ENCODE peak calls at places on chromosome 13, in eight cellular contexts. G is PC-3, L is left ventricle myocardium inferior, X is foreskin fibroblast, I is Panc1, T is cardiac muscle cell, M is brain microvascular endothelial cell, U is body of pancreas. A is an unnamed sample.

GRCh38 chr13:56736966-56737365 is 403.8 kb upstream of the PRR20A start:
- DNase-seq in X (no peak), U (no peak), G (no peak), T (no peak), M (no peak), I (no peak), L (no peak), A (no peak)

GRCh38 chr13:101289764-101290163 is 126.5 kb downstream of the NALCN start:
- DNase-seq in M (peak), U (peak), T (peak), I (no peak), L (no peak), G (no peak), X (peak), A (no peak)

GRCh38 chr13:48739346-48740037 is 85.8 kb downstream of the CYSLTR2 start:
- DNase-seq in U (no peak), G (no peak), M (no peak), I (no peak), T (no peak), X (no peak), L (no peak), A (no peak)

GRCh38 chr13:79796116-79796515 is 315.2 kb downstream of the NDFIP2 start:
- DNase-seq in T (no peak), M (no peak), X (no peak), U (no peak), G (no peak), I (no peak), L (no peak), A (no peak)

GRCh38 chr13:48176781-48177180 is 56.2 kb upstream of the ITM2B start:
- DNase-seq in U (no peak), G (no peak), L (no peak), X (no peak), I (no peak), M (no peak), T (no peak), A (no peak)

GRCh38 chr13:27493981-27494380 is 43.6 kb upstream of the MTIF3 start:
- DNase-seq in T (no peak), G (no peak), M (no peak), U (no peak), X (no peak), L (no peak), I (no peak), A (no peak)

GRCh38 chr13:77118134-77118533 is 91.2 kb upstream of the FBXL3 start:
- DNase-seq in I (no peak), G (no peak), T (no peak), U (no peak), L (no peak), M (no peak), X (no peak), A (no peak)

GRCh38 chr13:49620170-49620621 is 8.1 kb upstream of the ARL11 start:
- DNase-seq in U (no peak), M (no peak), G (no peak), T (no peak), I (no peak), X (peak), L (no peak), A (no peak)

GRCh38 chr13:80037505-80037888 is 303.4 kb downstream of the SPRY2 start:
- DNase-seq in X (peak), G (peak), L (no peak), T (no peak), U (no peak), I (no peak), M (peak), A (no peak)

GRCh38 chr13:111539791-111540446 is 219.5 kb downstream of the TEX29 start:
- DNase-seq in G (no peak), U (no peak), M (no peak), T (no peak), L (no peak), I (no peak), X (no peak), A (no peak)

GRCh38 chr13:105937451-105937850 is 598.0 kb downstream of the EFNB2 start:
- DNase-seq in T (no peak), I (no peak), L (no peak), U (no peak), X (peak), M (no peak), G (peak), A (no peak)

GRCh38 chr13:48123827-48124226 is 28.9 kb upstream of the MED4 start:
- DNase-seq in G (no peak), L (no peak), I (no peak), T (no peak), X (no peak), U (no peak), M (no peak), A (no peak)

GRCh38 chr13:97028441-97029299 is 34.4 kb upstream of the OXGR1 start:
- DNase-seq in M (peak), T (peak), L (peak), G (peak), X (peak), U (peak), I (peak), A (peak)

GRCh38 chr13:41411536-41411935 is 45.8 kb upstream of the RGCC start:
- DNase-seq in L (no peak), M (peak), I (no peak), X (peak), T (no peak), G (peak), U (no peak), A (peak)

GRCh38 chr13:111114362-111115050 is 604 bp upstream of the ARHGEF7 start:
- DNase-seq in U (peak), T (peak), I (no peak), M (peak), L (peak), X (peak), G (no peak), A (no peak)

GRCh38 chr13:43473437-43473836 is 313.3 kb downstream of the ENOX1 start:
- DNase-seq in X (peak), L (no peak), I (no peak), G (no peak), U (no peak), T (peak), M (no peak), A (no peak)

GRCh38 chr13:96958286-96958891 is 35.9 kb downstream of the OXGR1 start:
- DNase-seq in T (peak), X (peak), M (peak), U (peak), L (no peak), G (peak), I (no peak), A (no peak)

GRCh38 chr13:33009019-33009418 is 7.2 kb upstream of the KL start:
- DNase-seq in X (no peak), G (no peak), M (no peak), I (no peak), U (no peak), T (no peak), L (no peak), A (no peak)

GRCh38 chr13:93861818-93862217 is 617.7 kb downstream of the DCT start:
- DNase-seq in X (peak), M (peak), G (no peak), L (no peak), U (no peak), I (no peak), T (peak), A (no peak)

GRCh38 chr13:44908712-44909111 is 80.6 kb downstream of the NUFIP1 start:
- DNase-seq in I (no peak), T (no peak), M (no peak), U (no peak), L (no peak), X (no peak), G (no peak), A (no peak)

GRCh38 chr13:85616275-85616674 is 182.9 kb downstream of the SLITRK6 start:
- DNase-seq in L (no peak), M (no peak), X (no peak), I (no peak), T (no peak), U (no peak), G (peak), A (no peak)

GRCh38 chr13:64855506-64855905 is 2374.6 kb downstream of the PCDH9 start:
- DNase-seq in X (peak), T (peak), U (no peak), I (no peak), G (no peak), L (no peak), M (peak), A (no peak)

GRCh38 chr13:87403748-87404432 is 267.3 kb upstream of the SLITRK5 start:
- DNase-seq in T (no peak), U (no peak), L (no peak), X (no peak), M (no peak), I (no peak), G (no peak), A (no peak)

GRCh38 chr13:97005631-97006262 is 11.5 kb upstream of the OXGR1 start:
- DNase-seq in U (no peak), L (no peak), G (peak), T (no peak), X (peak), M (peak), I (no peak), A (no peak)

GRCh38 chr13:39600766-39601165 is 2.2 kb downstream of the LHFPL6 start:
- DNase-seq in L (peak), G (no peak), U (no peak), X (peak), I (no peak), M (peak), T (no peak), A (no peak)

GRCh38 chr13:98820744-98821371 is 68.4 kb upstream of the SLC15A1 start:
- DNase-seq in L (no peak), G (no peak), M (no peak), T (no peak), X (no peak), U (no peak), I (no peak), A (no peak)

GRCh38 chr13:46071590-46072249 is 19.2 kb upstream of the ZC3H13 start:
- DNase-seq in U (no peak), X (no peak), G (no peak), M (no peak), T (no peak), I (no peak), L (no peak), A (no peak)

GRCh38 chr13:85261757-85262346 is 537.4 kb downstream of the SLITRK6 start:
- DNase-seq in L (no peak), M (no peak), I (no peak), T (peak), U (no peak), G (peak), X (peak), A (no peak)

GRCh38 chr13:109941951-109942350 is 155.6 kb upstream of the IRS2 start:
- DNase-seq in U (no peak), M (no peak), L (no peak), T (no peak), G (no peak), I (no peak), X (peak), A (no peak)

GRCh38 chr13:72246396-72246795 is 379.4 kb upstream of the DACH1 start:
- DNase-seq in T (no peak), U (no peak), I (no peak), L (no peak), X (peak), M (no peak), G (peak), A (no peak)

GRCh38 chr13:111262715-111263114 is 57.7 kb upstream of the TEX29 start:
- DNase-seq in M (no peak), U (no peak), I (no peak), L (no peak), X (no peak), T (no peak), G (no peak), A (peak)

GRCh38 chr13:103965506-103966243 is 899.5 kb upstream of the SLC10A2 start:
- DNase-seq in G (no peak), X (no peak), U (no peak), L (no peak), T (no peak), M (no peak), I (no peak), A (no peak)

GRCh38 chr13:76667551-76667950 is 218.7 kb downstream of the KCTD12 start:
- DNase-seq in X (peak), G (peak), M (peak), L (no peak), U (no peak), I (no peak), T (no peak), A (no peak)

DNA sequence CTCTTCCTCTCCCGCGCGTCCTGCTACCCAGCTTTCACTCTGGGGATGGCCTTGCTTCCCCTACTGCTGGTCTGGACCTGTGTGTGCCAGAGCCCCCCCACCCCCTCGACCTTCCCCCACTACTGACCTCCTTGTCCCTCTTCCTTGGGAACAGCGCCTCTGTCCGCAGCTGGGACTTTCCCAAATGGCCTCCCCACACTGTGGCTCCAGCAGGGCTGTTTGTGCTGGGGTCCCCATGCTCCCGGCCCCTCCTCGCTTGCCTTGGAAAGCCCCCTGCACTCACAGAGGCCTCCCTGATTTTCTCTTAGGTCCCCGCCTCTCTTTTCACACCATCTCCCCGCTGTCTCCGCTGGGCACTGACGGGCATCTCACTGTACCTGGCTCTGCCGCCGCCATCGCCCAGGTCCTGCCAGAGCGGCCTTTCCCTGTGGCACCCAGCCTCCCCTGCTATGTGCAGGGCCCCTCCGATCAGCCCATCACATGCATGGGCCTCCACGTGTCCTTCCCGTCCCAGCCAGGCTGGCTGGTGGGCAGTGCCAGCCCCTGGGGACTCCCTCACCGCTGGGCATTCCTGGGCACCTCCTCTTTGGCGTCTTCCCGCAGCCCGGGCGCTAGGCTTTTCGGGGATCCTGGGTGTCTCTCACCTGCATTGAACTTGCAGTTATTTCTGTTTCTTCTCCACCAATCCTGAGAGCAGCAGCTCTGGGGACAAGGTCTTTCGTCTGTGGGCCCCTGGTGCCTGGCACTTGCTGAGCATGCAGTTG is 118.7 kb downstream of the ATP11A start:
- DNase-seq in I (no peak), L (no peak), G (no peak), M (no peak), T (no peak), U (no peak), X (no peak), A (no peak)
- TF ChIP-seq CTCF in I (no peak), L (no peak), G (no peak), M (no peak), T (no peak), U (no peak), X (no peak), A (no peak)

GRCh38 chr13:54445865-54446264 is 1417.3 kb downstream of the OLFM4 start:
- DNase-seq in U (no peak), I (no peak), M (no peak), L (no peak), X (no peak), G (no peak), T (no peak), A (no peak)

GRCh38 chr13:54445453-54445852 is 1416.8 kb downstream of the OLFM4 start:
- DNase-seq in T (no peak), U (no peak), G (no peak), I (no peak), L (no peak), X (no peak), M (no peak), A (no peak)

DNA sequence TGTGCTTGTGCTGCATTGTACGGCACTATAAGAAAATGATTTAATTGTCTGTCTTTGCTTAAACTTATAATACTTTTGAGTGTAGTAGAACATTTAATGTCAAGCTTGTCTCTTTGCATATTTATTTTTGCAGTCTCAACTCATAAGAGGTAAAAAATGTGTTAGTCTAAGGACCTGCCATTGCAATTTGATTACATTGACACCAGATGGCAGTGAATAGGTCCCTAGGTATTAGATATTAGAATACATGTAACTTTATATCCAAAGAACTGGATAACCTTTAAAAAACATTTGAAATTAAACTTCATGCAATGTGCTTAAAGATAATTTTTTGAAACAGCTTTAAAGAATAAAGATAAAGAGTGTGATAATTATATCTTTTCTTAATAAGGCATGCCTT is 1421.3 kb downstream of the OLFM4 start:
- DNase-seq in L (no peak), T (no peak), U (no peak), M (no peak), I (no peak), G (peak), X (no peak), A (no peak)
- TF ChIP-seq CTCF in L (no peak), T (no peak), U (no peak), M (no peak), I (no peak), G (peak), X (no peak), A (no peak)

DNA sequence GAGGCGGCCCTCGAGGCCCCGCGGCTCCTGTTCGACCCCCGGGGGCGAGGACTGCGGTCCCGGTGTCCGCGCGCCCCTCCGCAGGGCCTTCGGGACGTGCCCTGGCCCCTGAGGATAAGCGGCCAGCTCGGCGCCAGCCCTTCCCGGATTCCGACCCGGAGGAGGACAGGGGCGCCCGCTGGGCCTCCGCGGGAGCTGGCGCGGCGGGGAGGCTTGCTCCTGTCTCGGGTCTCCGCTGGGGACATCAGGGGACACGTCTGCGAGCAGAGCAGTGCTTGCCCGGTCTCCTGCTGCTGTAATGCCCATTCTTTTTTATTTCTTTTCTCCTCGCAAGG is 828 bp downstream of the B3GLCT start:
- DNase-seq in M (peak), T (peak), L (peak), U (peak), G (peak), X (no peak), I (no peak), A (peak)
- TF ChIP-seq CTCF in M (no peak), T (no peak), L (no peak), U (peak), G (no peak), X (no peak), I (no peak), A (no peak)

DNA sequence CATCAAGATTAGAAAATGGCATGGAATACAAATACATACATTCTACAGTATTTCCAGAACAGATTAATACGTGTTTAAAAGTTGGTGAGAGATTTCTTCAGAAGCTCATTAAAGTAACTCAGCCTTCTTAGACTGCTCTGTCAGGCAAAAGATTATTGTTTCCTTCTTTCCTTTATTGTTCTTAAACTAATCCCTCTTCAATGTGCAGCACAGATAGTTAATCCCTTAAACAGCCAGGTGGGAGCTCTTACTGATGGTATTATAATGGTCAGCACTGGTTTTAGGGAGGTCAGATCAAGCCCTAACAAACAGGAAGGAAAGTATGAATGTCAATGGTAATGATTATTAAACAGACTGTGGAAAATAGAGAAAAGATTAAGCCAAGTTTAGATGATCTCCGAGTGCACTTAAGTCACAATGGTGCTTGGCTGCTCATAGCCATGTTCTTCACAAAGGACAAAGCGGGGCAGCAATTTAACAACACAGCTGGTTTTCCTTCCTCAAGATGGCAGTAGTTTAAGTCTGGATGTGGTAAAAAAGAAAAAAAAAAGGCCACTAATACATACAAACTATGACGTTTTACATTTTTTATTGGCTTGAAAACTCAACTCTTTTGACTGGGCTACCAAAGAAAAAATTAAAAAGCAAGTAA is 992.6 kb downstream of the PCDH9 start:
- DNase-seq in U (no peak), X (peak), M (no peak), G (no peak), L (no peak), T (no peak), I (no peak), A (no peak)
- TF ChIP-seq CTCF in U (no peak), X (no peak), M (no peak), G (no peak), L (no peak), T (no peak), I (no peak), A (no peak)

GRCh38 chr13:70613295-70613694 is 505.0 kb upstream of the KLHL1 start:
- DNase-seq in I (no peak), T (peak), U (no peak), X (peak), M (no peak), G (peak), L (no peak), A (no peak)
- TF ChIP-seq CTCF in I (peak), T (no peak), U (no peak), X (no peak), M (no peak), G (peak), L (no peak), A (peak)

GRCh38 chr13:30832845-30833332 is 73.2 kb upstream of the MEDAG start:
- DNase-seq in L (peak), M (peak), T (peak), U (peak), X (no peak), I (no peak), G (peak), A (no peak)
- TF ChIP-seq CTCF in L (no peak), M (no peak), T (no peak), U (peak), X (no peak), I (no peak), G (no peak), A (no peak)

GRCh38 chr13:30255696-30256095 is 51.7 kb downstream of the KATNAL1 start:
- DNase-seq in U (no peak), L (no peak), I (no peak), M (no peak), X (peak), T (no peak), G (no peak), A (no peak)
- TF ChIP-seq CTCF in U (peak), L (peak), I (no peak), M (no peak), X (no peak), T (no peak), G (peak), A (no peak)

DNA sequence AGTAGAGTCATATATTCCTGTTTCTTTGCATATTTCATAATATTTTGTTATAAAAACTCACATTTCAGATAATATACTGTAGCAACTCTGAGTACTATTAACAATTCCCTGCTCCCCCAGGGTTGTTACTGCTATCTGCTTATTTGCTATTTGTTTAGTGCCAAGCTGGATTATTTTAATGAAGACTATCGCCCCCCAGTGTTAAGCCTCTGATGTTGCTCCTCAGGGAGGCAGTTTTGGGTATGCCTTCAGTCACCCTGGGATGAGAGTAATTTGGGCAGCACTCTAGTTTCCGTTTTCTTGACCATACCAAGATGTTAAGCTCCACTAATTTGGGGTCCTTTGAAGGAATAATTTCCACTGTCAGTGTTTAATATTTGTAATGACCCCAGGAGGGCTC is 46.0 kb downstream of the MICU2 start:
- DNase-seq in M (peak), I (no peak), U (no peak), T (peak), L (no peak), G (peak), X (peak), A (no peak)
- TF ChIP-seq CTCF in M (peak), I (peak), U (no peak), T (peak), L (peak), G (peak), X (peak), A (peak)